ENCODE peak calls at places on chromosomes 6 and 20, in nine cellular contexts. R is amniotic stem cell; G is transverse colon; I is stimulated activated CD8-positive, alpha-beta memory T cell treated with anti-CD3 and anti-CD28 coated beads, Interleukin-4, amount 100 ng/mL, for 24 hours; B is OCI-LY7; O is right lobe of liver; T is non-pigmented ciliary epithelial cell; Y is OCI-M1; X is stimulated activated CD4-positive, alpha-beta T cell treated with anti-CD3 and anti-CD28 coated beads, Interleukin-4, amount 100 ng/mL, for 48 hours. L is an unnamed sample.

GRCh38 chr6:36844232-36845170 is 5.3 kb upstream of the CPNE5 start:
- DNase-seq in R (no peak), G (no peak), I (no peak), B (no peak), O (no peak), T (no peak), Y (no peak), X (no peak), L (no peak)

GRCh38 chr20:37968726-37969401 is 64.4 kb downstream of the TTI1 start:
- DNase-seq in R (no peak), G (no peak), I (no peak), B (no peak), O (no peak), T (no peak), Y (no peak), X (no peak), L (no peak)

GRCh38 chr20:50366270-50367103 is 143.7 kb upstream of the PTPN1 start:
- DNase-seq in R (no peak), G (peak; percentile 92), I (no peak), B (no peak), O (peak; percentile 88), T (no peak), Y (peak; percentile 87), X (no peak), L (peak; percentile 22)

GRCh38 chr20:39412091-39412490 is 449.9 kb downstream of the DHX35 start:
- DNase-seq in R (no peak), G (no peak), I (no peak), B (no peak), O (no peak), T (no peak), Y (no peak), X (no peak), L (no peak)

GRCh38 chr6:6758915-6759654 is 170.6 kb downstream of the LY86 start:
- DNase-seq in R (peak; percentile 3), G (peak; percentile 61), I (no peak), B (peak; percentile 50), O (peak; percentile 80), T (no peak), Y (peak; percentile 73), X (peak; percentile 12), L (no peak)

GRCh38 chr20:13571662-13572061 is 67.1 kb downstream of the TASP1 start:
- DNase-seq in R (no peak), G (no peak), I (no peak), B (no peak), O (no peak), T (no peak), Y (no peak), X (no peak), L (no peak)

GRCh38 chr6:134875367-134875766 is 74.5 kb downstream of the ALDH8A1 start:
- DNase-seq in R (no peak), G (no peak), I (no peak), B (peak; percentile 78), O (no peak), T (no peak), Y (peak; percentile 20), X (no peak), L (no peak)

GRCh38 chr6:107080036-107080435 is 35.3 kb downstream of the BEND3 start:
- DNase-seq in R (no peak), G (no peak), I (no peak), B (peak; percentile 49), O (no peak), T (no peak), Y (peak; percentile 45), X (no peak), L (no peak)

L was measured in epithelial cell of prostate.